ENCODE peak calls at places on chromosomes 3 and 15, in eight cellular contexts. One of them, this sample, is unnamed.

GRCh38 chr15:33808720-33809119 is 159.6 kb upstream of the CHRM5 start:
- DNase-seq in GM23248: no peak
- DNase-seq in endothelial cell of umbilical vein: no peak
- DNase-seq in mammary epithelial cell: no peak
- DNase-seq in K562: no peak
- DNase-seq in PC-3: no peak
- DNase-seq in astrocyte: no peak
- DNase-seq in neural progenitor cell: no peak
- DNase-seq in this sample: no peak

GRCh38 chr15:65084500-65085206 is 8.1 kb downstream of the KBTBD13 start:
- DNase-seq in GM23248: no peak
- DNase-seq in endothelial cell of umbilical vein: no peak
- DNase-seq in mammary epithelial cell: no peak
- DNase-seq in K562: no peak
- DNase-seq in PC-3: no peak
- DNase-seq in astrocyte: peak
- DNase-seq in neural progenitor cell: no peak
- DNase-seq in this sample: no peak

GRCh38 chr3:128351476-128352085 is 115.1 kb downstream of the DNAJB8 start:
- DNase-seq in GM23248: no peak
- DNase-seq in endothelial cell of umbilical vein: no peak
- DNase-seq in mammary epithelial cell: no peak
- DNase-seq in K562: no peak
- DNase-seq in PC-3: no peak
- DNase-seq in astrocyte: no peak
- DNase-seq in neural progenitor cell: no peak
- DNase-seq in this sample: no peak

GRCh38 chr15:25170781-25171110 is 216.0 kb downstream of the SNRPN start:
- DNase-seq in GM23248: no peak
- DNase-seq in endothelial cell of umbilical vein: no peak
- DNase-seq in mammary epithelial cell: no peak
- DNase-seq in K562: no peak
- DNase-seq in PC-3: no peak
- DNase-seq in astrocyte: no peak
- DNase-seq in neural progenitor cell: no peak
- DNase-seq in this sample: no peak

GRCh38 chr3:176568189-176568588 is 629.1 kb downstream of the TBL1XR1 start:
- DNase-seq in GM23248: no peak
- DNase-seq in endothelial cell of umbilical vein: no peak
- DNase-seq in mammary epithelial cell: no peak
- DNase-seq in K562: no peak
- DNase-seq in PC-3: no peak
- DNase-seq in astrocyte: no peak
- DNase-seq in neural progenitor cell: no peak
- DNase-seq in this sample: no peak

GRCh38 chr15:80582816-80583423 is 112.2 kb upstream of the ABHD17C start:
- DNase-seq in GM23248: no peak
- DNase-seq in endothelial cell of umbilical vein: no peak
- DNase-seq in mammary epithelial cell: no peak
- DNase-seq in K562: no peak
- DNase-seq in PC-3: no peak
- DNase-seq in astrocyte: no peak
- DNase-seq in neural progenitor cell: no peak
- DNase-seq in this sample: no peak

GRCh38 chr15:80461370-80462060 is 57.3 kb downstream of the ARNT2 start:
- DNase-seq in GM23248: no peak
- DNase-seq in endothelial cell of umbilical vein: no peak
- DNase-seq in mammary epithelial cell: no peak
- DNase-seq in K562: no peak
- DNase-seq in PC-3: no peak
- DNase-seq in astrocyte: no peak
- DNase-seq in neural progenitor cell: no peak
- DNase-seq in this sample: no peak

GRCh38 chr3:174614046-174614445 is 245.1 kb upstream of the NAALADL2 start:
- DNase-seq in GM23248: no peak
- DNase-seq in endothelial cell of umbilical vein: no peak
- DNase-seq in mammary epithelial cell: no peak
- DNase-seq in K562: no peak
- DNase-seq in PC-3: no peak
- DNase-seq in astrocyte: no peak
- DNase-seq in neural progenitor cell: no peak
- DNase-seq in this sample: no peak

GRCh38 chr3:195914648-195915473 is 6.5 kb upstream of the TNK2 start:
- DNase-seq in GM23248: peak
- DNase-seq in endothelial cell of umbilical vein: peak
- DNase-seq in mammary epithelial cell: peak
- DNase-seq in K562: peak
- DNase-seq in PC-3: peak
- DNase-seq in astrocyte: peak
- DNase-seq in neural progenitor cell: peak
- DNase-seq in this sample: peak

GRCh38 chr15:74432968-74433591 is 678 bp downstream of the SEMA7A start:
- DNase-seq in GM23248: peak
- DNase-seq in endothelial cell of umbilical vein: no peak
- DNase-seq in mammary epithelial cell: no peak
- DNase-seq in K562: peak
- DNase-seq in PC-3: no peak
- DNase-seq in astrocyte: no peak
- DNase-seq in neural progenitor cell: peak
- DNase-seq in this sample: no peak

GRCh38 chr15:74431645-74432044 is 2.1 kb downstream of the SEMA7A start:
- DNase-seq in GM23248: peak
- DNase-seq in endothelial cell of umbilical vein: no peak
- DNase-seq in mammary epithelial cell: no peak
- DNase-seq in K562: no peak
- DNase-seq in PC-3: peak
- DNase-seq in astrocyte: no peak
- DNase-seq in neural progenitor cell: no peak
- DNase-seq in this sample: no peak

GRCh38 chr15:74432271-74432967 is 1.3 kb downstream of the SEMA7A start:
- DNase-seq in GM23248: peak
- DNase-seq in endothelial cell of umbilical vein: no peak
- DNase-seq in mammary epithelial cell: no peak
- DNase-seq in K562: no peak
- DNase-seq in PC-3: peak
- DNase-seq in astrocyte: no peak
- DNase-seq in neural progenitor cell: peak
- DNase-seq in this sample: no peak

GRCh38 chr15:74433592-74434259 is at the start of gene SEMA7A:
- DNase-seq in GM23248: peak
- DNase-seq in endothelial cell of umbilical vein: peak
- DNase-seq in mammary epithelial cell: peak
- DNase-seq in K562: peak
- DNase-seq in PC-3: peak
- DNase-seq in astrocyte: peak
- DNase-seq in neural progenitor cell: peak
- DNase-seq in this sample: peak

GRCh38 chr15:74434260-74434915 is 630 bp upstream of the SEMA7A start:
- DNase-seq in GM23248: peak
- DNase-seq in endothelial cell of umbilical vein: no peak
- DNase-seq in mammary epithelial cell: no peak
- DNase-seq in K562: no peak
- DNase-seq in PC-3: no peak
- DNase-seq in astrocyte: no peak
- DNase-seq in neural progenitor cell: peak
- DNase-seq in this sample: no peak
- H3K9ac ChIP-seq in GM23248: peak
- H3K9ac ChIP-seq in endothelial cell of umbilical vein: no peak
- H3K9ac ChIP-seq in mammary epithelial cell: no peak
- H3K9ac ChIP-seq in K562: peak
- H3K9ac ChIP-seq in PC-3: peak
- H3K9ac ChIP-seq in astrocyte: peak
- H3K9ac ChIP-seq in neural progenitor cell: no peak
- H3K9ac ChIP-seq in this sample: peak

DNA sequence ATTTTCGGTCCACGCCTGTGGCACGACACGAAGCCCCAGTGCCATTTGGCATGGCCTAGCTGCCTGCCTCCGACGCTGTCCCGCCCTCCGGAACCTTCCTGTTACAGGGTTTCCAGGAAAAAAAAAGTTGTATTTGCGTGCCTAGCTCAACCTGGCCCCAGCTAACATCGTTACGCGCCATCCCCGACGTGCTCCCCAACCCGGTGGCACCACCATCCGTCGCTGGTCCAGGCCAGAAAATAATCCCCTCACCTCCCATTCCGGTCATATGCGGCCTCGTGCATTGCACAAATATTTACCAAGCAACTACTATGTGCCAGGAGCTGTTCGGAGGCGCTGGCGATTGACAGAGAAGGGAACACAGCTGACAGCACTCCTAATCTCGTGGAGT is 1.4 kb upstream of the CYP1A1 start:
- DNase-seq in GM23248: no peak
- DNase-seq in endothelial cell of umbilical vein: no peak
- DNase-seq in mammary epithelial cell: no peak
- DNase-seq in K562: no peak
- DNase-seq in PC-3: no peak
- DNase-seq in astrocyte: no peak
- DNase-seq in neural progenitor cell: no peak
- DNase-seq in this sample: no peak
- TF ChIP-seq EZH2 in GM23248: peak
- TF ChIP-seq EZH2 in endothelial cell of umbilical vein: no peak
- TF ChIP-seq EZH2 in mammary epithelial cell: no peak
- TF ChIP-seq EZH2 in K562: no peak
- TF ChIP-seq EZH2 in PC-3: no peak
- TF ChIP-seq EZH2 in astrocyte: peak
- TF ChIP-seq EZH2 in neural progenitor cell: peak
- TF ChIP-seq EZH2 in this sample: no peak

GRCh38 chr3:169660709-169661566 is 2.6 kb downstream of the MECOM start:
- DNase-seq in GM23248: peak
- DNase-seq in endothelial cell of umbilical vein: peak
- DNase-seq in mammary epithelial cell: no peak
- DNase-seq in K562: no peak
- DNase-seq in PC-3: no peak
- DNase-seq in astrocyte: peak
- DNase-seq in neural progenitor cell: peak
- DNase-seq in this sample: peak

GRCh38 chr3:169664034-169664820 is 715 bp upstream of the MECOM start:
- DNase-seq in GM23248: no peak
- DNase-seq in endothelial cell of umbilical vein: peak
- DNase-seq in mammary epithelial cell: no peak
- DNase-seq in K562: no peak
- DNase-seq in PC-3: peak
- DNase-seq in astrocyte: no peak
- DNase-seq in neural progenitor cell: peak
- DNase-seq in this sample: no peak

GRCh38 chr3:169659858-169660614 is 3.5 kb downstream of the MECOM start:
- DNase-seq in GM23248: no peak
- DNase-seq in endothelial cell of umbilical vein: peak
- DNase-seq in mammary epithelial cell: no peak
- DNase-seq in K562: no peak
- DNase-seq in PC-3: no peak
- DNase-seq in astrocyte: no peak
- DNase-seq in neural progenitor cell: peak
- DNase-seq in this sample: no peak

GRCh38 chr3:169662215-169663070 is 1.1 kb downstream of the MECOM start:
- DNase-seq in GM23248: peak
- DNase-seq in endothelial cell of umbilical vein: peak
- DNase-seq in mammary epithelial cell: peak
- DNase-seq in K562: peak
- DNase-seq in PC-3: peak
- DNase-seq in astrocyte: peak
- DNase-seq in neural progenitor cell: peak
- DNase-seq in this sample: peak

GRCh38 chr3:169661567-169662214 is 1.8 kb downstream of the MECOM start:
- DNase-seq in GM23248: peak
- DNase-seq in endothelial cell of umbilical vein: peak
- DNase-seq in mammary epithelial cell: peak
- DNase-seq in K562: no peak
- DNase-seq in PC-3: peak
- DNase-seq in astrocyte: peak
- DNase-seq in neural progenitor cell: peak
- DNase-seq in this sample: peak
- H3K9ac ChIP-seq in GM23248: no peak
- H3K9ac ChIP-seq in endothelial cell of umbilical vein: peak
- H3K9ac ChIP-seq in mammary epithelial cell: no peak
- H3K9ac ChIP-seq in K562: no peak
- H3K9ac ChIP-seq in PC-3: peak
- H3K9ac ChIP-seq in astrocyte: peak
- H3K9ac ChIP-seq in neural progenitor cell: no peak
- H3K9ac ChIP-seq in this sample: peak

GRCh38 chr15:85964471-85964870 is 115.2 kb upstream of the AGBL1 start:
- DNase-seq in GM23248: no peak
- DNase-seq in endothelial cell of umbilical vein: no peak
- DNase-seq in mammary epithelial cell: no peak
- DNase-seq in K562: no peak
- DNase-seq in PC-3: no peak
- DNase-seq in astrocyte: peak
- DNase-seq in neural progenitor cell: no peak
- DNase-seq in this sample: no peak

GRCh38 chr15:85963262-85963760 is 116.4 kb upstream of the AGBL1 start:
- DNase-seq in GM23248: no peak
- DNase-seq in endothelial cell of umbilical vein: no peak
- DNase-seq in mammary epithelial cell: no peak
- DNase-seq in K562: no peak
- DNase-seq in PC-3: no peak
- DNase-seq in astrocyte: no peak
- DNase-seq in neural progenitor cell: no peak
- DNase-seq in this sample: no peak

GRCh38 chr15:85972805-85973540 is 106.7 kb upstream of the AGBL1 start:
- DNase-seq in GM23248: no peak
- DNase-seq in endothelial cell of umbilical vein: no peak
- DNase-seq in mammary epithelial cell: no peak
- DNase-seq in K562: no peak
- DNase-seq in PC-3: no peak
- DNase-seq in astrocyte: peak
- DNase-seq in neural progenitor cell: no peak
- DNase-seq in this sample: no peak

GRCh38 chr15:85967553-85967952 is 112.1 kb upstream of the AGBL1 start:
- DNase-seq in GM23248: no peak
- DNase-seq in endothelial cell of umbilical vein: no peak
- DNase-seq in mammary epithelial cell: no peak
- DNase-seq in K562: no peak
- DNase-seq in PC-3: no peak
- DNase-seq in astrocyte: no peak
- DNase-seq in neural progenitor cell: no peak
- DNase-seq in this sample: no peak
- TF ChIP-seq EZH2 in GM23248: no peak
- TF ChIP-seq EZH2 in endothelial cell of umbilical vein: no peak
- TF ChIP-seq EZH2 in mammary epithelial cell: no peak
- TF ChIP-seq EZH2 in K562: no peak
- TF ChIP-seq EZH2 in PC-3: no peak
- TF ChIP-seq EZH2 in astrocyte: no peak
- TF ChIP-seq EZH2 in neural progenitor cell: no peak
- TF ChIP-seq EZH2 in this sample: no peak